ENCODE peak calls at places on chromosomes 12 and 14, in six cellular contexts. X, C, D, A, V and E are unnamed samples. For H3K36me3, the result is how much of the 10 kb centered on the place peaks cover.

GRCh38 chr14:103696466-103697071 is 18.7 kb downstream of the XRCC3 start:
- DNase-seq in X (no peak), C (peak), D (peak), A (peak), V (no peak), E (peak)

GRCh38 chr14:44403194-44403593 is 103.9 kb downstream of the FSCB start:
- DNase-seq in X (no peak), C (no peak), D (no peak), A (no peak), V (no peak), E (no peak)

GRCh38 chr14:76968621-76969063 is 59.9 kb downstream of the IRF2BPL start:
- DNase-seq in X (no peak), C (no peak), D (no peak), A (no peak), V (peak), E (no peak)

GRCh38 chr14:55578511-55578910 is 1.5 kb upstream of the KTN1 start:
- DNase-seq in X (no peak), C (no peak), D (no peak), A (no peak), V (no peak), E (no peak)

GRCh38 chr12:113837059-113837458 is 129.1 kb downstream of the RBM19 start:
- DNase-seq in X (no peak), C (peak), D (no peak), A (no peak), V (no peak), E (no peak)

GRCh38 chr14:60357551-60357930 is 108.5 kb downstream of the PPM1A start:
- DNase-seq in X (no peak), C (no peak), D (no peak), A (no peak), V (peak), E (no peak)

GRCh38 chr12:1059162-1059561 is 68.1 kb downstream of the ERC1 start:
- DNase-seq in X (no peak), C (peak), D (no peak), A (no peak), V (no peak), E (no peak)

GRCh38 chr12:89117448-89118034 is 234.8 kb downstream of the DUSP6 start:
- DNase-seq in X (peak), C (no peak), D (no peak), A (no peak), V (no peak), E (peak)

GRCh38 chr12:14066021-14066420 is 84.6 kb upstream of the GRIN2B start:
- DNase-seq in X (no peak), C (no peak), D (no peak), A (no peak), V (no peak), E (no peak)

GRCh38 chr14:25048170-25049126 is 1.5 kb downstream of the STXBP6 start:
- DNase-seq in X (peak), C (peak), D (peak), A (peak), V (peak), E (no peak)

DNA sequence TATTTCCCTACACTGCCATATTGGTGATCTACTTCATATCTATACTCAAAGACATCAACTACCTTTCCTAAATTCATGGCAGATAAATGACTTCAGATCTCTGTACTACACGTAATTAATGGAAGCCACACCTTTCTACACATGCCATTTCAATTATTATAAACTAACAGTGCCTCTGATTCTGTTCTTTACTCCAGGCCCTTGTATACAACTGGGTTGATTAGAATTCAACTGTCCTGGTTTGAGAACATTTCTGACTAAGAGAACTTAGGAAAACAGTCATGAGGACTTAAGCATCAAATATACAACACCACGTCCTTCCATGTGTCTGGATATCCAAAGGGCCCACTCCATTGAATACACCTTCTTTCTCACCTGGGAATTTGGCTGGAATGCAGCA is 1.8 kb downstream of the ACIN1 start:
- DNase-seq in X (no peak), C (no peak), D (no peak), A (no peak), V (no peak), E (no peak)
- H3K4me3 ChIP-seq in X (no peak), C (peak), D (peak), A (no peak), V (peak), E (peak)

GRCh38 chr12:69258655-69259054 is 19.3 kb downstream of the CPSF6 start:
- DNase-seq in X (no peak), C (no peak), D (no peak), A (no peak), V (peak), E (no peak)
- H3K36me3 ChIP-seq in X (under half), C (half or more), D (half or more), A (half or more), V (half or more), E (under half)

GRCh38 chr12:110575326-110575725 is 7.8 kb downstream of the PPTC7 start:
- DNase-seq in X (peak), C (no peak), D (no peak), A (no peak), V (peak), E (no peak)
- H3K4me3 ChIP-seq in X (no peak), C (peak), D (peak), A (no peak), V (no peak), E (no peak)

GRCh38 chr14:22875748-22876319 is 4.3 kb downstream of the LRP10 start:
- DNase-seq in X (no peak), C (no peak), D (no peak), A (no peak), V (no peak), E (peak)
- H3K36me3 ChIP-seq in X (under half), C (under half), D (half or more), A (half or more), V (under half), E (half or more)

DNA sequence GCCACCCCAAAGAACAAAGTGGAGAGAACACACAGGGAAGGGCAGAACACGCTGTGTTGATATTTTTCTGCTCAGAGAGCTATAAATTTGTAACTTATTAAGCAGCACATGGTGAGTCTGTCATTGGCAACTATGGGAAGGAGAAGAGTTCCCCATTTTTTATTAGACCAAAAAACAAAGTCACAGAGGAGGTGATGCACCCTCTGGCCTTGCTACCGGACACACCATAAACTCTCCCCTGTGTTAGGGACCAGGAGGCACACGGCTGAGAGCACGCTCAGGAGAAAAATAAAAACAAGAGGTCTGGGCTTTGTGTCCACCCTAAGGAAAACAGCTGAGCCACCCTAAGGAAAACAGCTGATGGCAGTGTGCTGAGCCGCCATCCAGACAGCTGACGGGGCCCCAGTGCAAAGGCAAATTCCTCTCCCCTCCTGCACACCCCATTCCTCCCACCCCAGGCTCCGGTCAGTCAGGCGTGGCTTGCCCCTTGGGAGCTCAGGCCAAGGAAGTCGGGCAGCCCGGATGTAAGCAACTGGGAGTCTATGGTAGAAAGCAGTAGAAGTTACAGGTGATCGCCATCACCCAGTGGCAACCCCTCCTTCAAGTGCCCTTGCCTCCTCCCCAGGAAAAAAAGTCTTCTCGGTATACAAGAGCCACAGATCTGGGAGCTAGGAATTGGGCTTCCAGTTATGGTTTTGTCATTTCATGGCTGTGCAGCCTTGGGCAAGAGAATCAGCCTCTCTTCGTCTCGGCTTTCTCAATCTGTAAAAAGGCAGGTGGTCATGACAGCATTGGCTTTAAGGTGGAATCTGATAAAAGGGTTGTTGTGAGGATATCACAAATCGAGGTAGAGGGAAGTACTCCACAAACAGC is 2.4 kb downstream of the PXN start:
- DNase-seq in X (no peak), C (peak), D (peak), A (peak), V (peak), E (peak)
- H3K4me3 ChIP-seq in X (peak), C (no peak), D (peak), A (peak), V (peak), E (peak)

GRCh38 chr12:132056959-132057358 is 87.2 kb downstream of the DDX51 start:
- DNase-seq in X (no peak), C (no peak), D (no peak), A (no peak), V (no peak), E (no peak)
- H3K36me3 ChIP-seq in X (under half), C (under half), D (half or more), A (half or more), V (half or more), E (under half)

GRCh38 chr14:96094211-96094610 is 55.0 kb downstream of the C14orf132 start:
- DNase-seq in X (no peak), C (no peak), D (no peak), A (no peak), V (no peak), E (no peak)

GRCh38 chr14:96091149-96091693 is 52.1 kb downstream of the C14orf132 start:
- DNase-seq in X (no peak), C (no peak), D (no peak), A (no peak), V (peak), E (no peak)

GRCh38 chr14:96092936-96093335 is 53.8 kb downstream of the C14orf132 start:
- DNase-seq in X (no peak), C (no peak), D (no peak), A (no peak), V (no peak), E (no peak)

GRCh38 chr14:96090441-96091148 is 51.4 kb downstream of the C14orf132 start:
- DNase-seq in X (peak), C (peak), D (peak), A (peak), V (no peak), E (peak)

GRCh38 chr14:96091941-96092411 is 52.8 kb downstream of the C14orf132 start:
- DNase-seq in X (no peak), C (peak), D (no peak), A (peak), V (no peak), E (no peak)
- H3K4me3 ChIP-seq in X (no peak), C (no peak), D (no peak), A (no peak), V (no peak), E (no peak)

GRCh38 chr12:123726962-123727361 is 14.8 kb downstream of the ATP6V0A2 start:
- DNase-seq in X (no peak), C (no peak), D (no peak), A (no peak), V (no peak), E (no peak)
- H3K36me3 ChIP-seq in X (under half), C (half or more), D (half or more), A (half or more), V (half or more), E (under half)

GRCh38 chr12:119669744-119670472 is 2.0 kb downstream of the PRKAB1 start:
- DNase-seq in X (peak), C (no peak), D (no peak), A (no peak), V (no peak), E (no peak)
- H3K4me3 ChIP-seq in X (peak), C (no peak), D (peak), A (no peak), V (peak), E (peak)

GRCh38 chr12:123358035-123358434 is 6.6 kb downstream of the SBNO1 start:
- DNase-seq in X (no peak), C (no peak), D (no peak), A (no peak), V (no peak), E (no peak)
- H3K36me3 ChIP-seq in X (under half), C (under half), D (under half), A (under half), V (under half), E (under half)